ENCODE peak calls at places on chromosomes 2 and 18, in five cellular contexts. One of them, this sample, is unnamed.

GRCh38 chr2:130842770-130843169 is 6.1 kb downstream of the ARHGEF4 start:
- DNase-seq in fibroblast of lung: no peak
- DNase-seq in A549: no peak
- DNase-seq in upper lobe of right lung: no peak
- DNase-seq in upper lobe of left lung: no peak
- DNase-seq in this sample: no peak

GRCh38 chr18:45108754-45109153 is 428.1 kb downstream of the SETBP1 start:
- DNase-seq in fibroblast of lung: no peak
- DNase-seq in A549: no peak
- DNase-seq in upper lobe of right lung: no peak
- DNase-seq in upper lobe of left lung: no peak
- DNase-seq in this sample: no peak

GRCh38 chr2:152730591-152731333 is 12.3 kb downstream of the ARL6IP6 start:
- DNase-seq in fibroblast of lung: peak; percentile 25
- DNase-seq in A549: no peak
- DNase-seq in upper lobe of right lung: no peak
- DNase-seq in upper lobe of left lung: no peak
- DNase-seq in this sample: peak; percentile 52

GRCh38 chr2:114025030-114025429 is 135.1 kb downstream of the ACTR3 start:
- DNase-seq in fibroblast of lung: no peak
- DNase-seq in A549: no peak
- DNase-seq in upper lobe of right lung: no peak
- DNase-seq in upper lobe of left lung: no peak
- DNase-seq in this sample: no peak

GRCh38 chr2:50126845-50127244 is 905.1 kb downstream of the NRXN1 start:
- DNase-seq in fibroblast of lung: no peak
- DNase-seq in A549: no peak
- DNase-seq in upper lobe of right lung: no peak
- DNase-seq in upper lobe of left lung: no peak
- DNase-seq in this sample: no peak

GRCh38 chr2:160329196-160329595 is 129.1 kb upstream of the ITGB6 start:
- DNase-seq in fibroblast of lung: no peak
- DNase-seq in A549: no peak
- DNase-seq in upper lobe of right lung: no peak
- DNase-seq in upper lobe of left lung: no peak
- DNase-seq in this sample: no peak

GRCh38 chr2:50769416-50769815 is 262.5 kb downstream of the NRXN1 start:
- DNase-seq in fibroblast of lung: no peak
- DNase-seq in A549: no peak
- DNase-seq in upper lobe of right lung: no peak
- DNase-seq in upper lobe of left lung: no peak
- DNase-seq in this sample: no peak

GRCh38 chr2:96209011-96209728 is 543 bp upstream of the STARD7 start:
- DNase-seq in fibroblast of lung: no peak
- DNase-seq in A549: no peak
- DNase-seq in upper lobe of right lung: no peak
- DNase-seq in upper lobe of left lung: no peak
- DNase-seq in this sample: no peak

GRCh38 chr2:227320305-227321094 is 4.6 kb upstream of the MFF start:
- DNase-seq in fibroblast of lung: no peak
- DNase-seq in A549: no peak
- DNase-seq in upper lobe of right lung: no peak
- DNase-seq in upper lobe of left lung: peak; percentile 75
- DNase-seq in this sample: peak; percentile 28

GRCh38 chr2:72144412-72144745 is 3.3 kb downstream of the CYP26B1 start:
- DNase-seq in fibroblast of lung: no peak
- DNase-seq in A549: no peak
- DNase-seq in upper lobe of right lung: no peak
- DNase-seq in upper lobe of left lung: no peak
- DNase-seq in this sample: no peak

GRCh38 chr2:72143441-72144356 is 4.0 kb downstream of the CYP26B1 start:
- DNase-seq in fibroblast of lung: no peak
- DNase-seq in A549: no peak
- DNase-seq in upper lobe of right lung: peak; percentile 58
- DNase-seq in upper lobe of left lung: peak; percentile 80
- DNase-seq in this sample: peak; percentile 10

GRCh38 chr2:72146357-72147302 is 1.0 kb downstream of the CYP26B1 start:
- DNase-seq in fibroblast of lung: no peak
- DNase-seq in A549: no peak
- DNase-seq in upper lobe of right lung: peak; percentile 52
- DNase-seq in upper lobe of left lung: peak; percentile 75
- DNase-seq in this sample: peak; percentile 9

GRCh38 chr2:72145658-72146329 is 1.9 kb downstream of the CYP26B1 start:
- DNase-seq in fibroblast of lung: no peak
- DNase-seq in A549: no peak
- DNase-seq in upper lobe of right lung: peak; percentile 20
- DNase-seq in upper lobe of left lung: no peak
- DNase-seq in this sample: no peak

DNA sequence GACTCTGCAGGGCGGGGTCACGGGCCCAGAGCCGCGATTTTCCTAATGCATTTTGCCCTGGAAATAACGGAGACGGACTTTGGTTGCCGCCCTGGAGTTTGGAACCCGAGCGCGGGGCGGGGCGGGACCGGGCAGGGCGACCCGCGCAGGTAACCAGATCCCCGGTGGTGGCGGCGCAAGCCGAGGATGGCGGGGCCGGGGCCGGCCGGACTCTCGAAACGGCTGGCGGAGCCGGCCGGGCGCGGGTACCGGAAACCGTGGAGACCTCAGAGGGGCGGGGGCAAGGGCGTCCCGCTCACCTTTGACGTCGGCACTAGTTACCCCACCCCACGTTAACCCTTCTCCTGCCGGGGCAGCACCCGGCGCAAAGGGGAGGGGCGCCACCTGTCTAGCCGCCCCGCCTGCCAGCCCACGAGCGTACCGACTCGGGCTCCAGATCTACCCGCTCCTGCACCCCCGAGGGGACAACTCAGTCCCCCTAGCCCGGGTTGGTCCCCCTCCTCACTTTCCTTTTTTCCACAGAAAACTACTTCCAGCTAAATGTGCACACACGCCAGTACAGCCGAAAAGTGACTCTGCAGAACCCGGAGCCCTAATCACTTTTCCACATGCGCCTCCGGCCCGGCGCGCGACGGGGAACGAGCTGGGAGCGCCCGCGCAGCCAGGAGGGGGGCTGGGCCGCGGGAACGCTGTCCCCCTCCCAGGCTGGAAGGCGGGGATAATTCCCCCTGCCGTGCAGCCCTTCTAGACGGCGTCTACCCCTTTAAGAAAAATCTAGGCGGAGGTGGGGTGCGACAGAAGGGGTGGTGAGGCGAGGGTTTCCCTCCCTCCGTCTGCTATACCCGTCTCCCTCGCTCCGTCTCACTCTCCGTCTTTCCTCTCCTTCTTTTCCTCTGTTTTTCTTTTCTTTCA is 2.7 kb downstream of the CYP26B1 start:
- DNase-seq in fibroblast of lung: no peak
- DNase-seq in A549: peak; percentile 96
- DNase-seq in upper lobe of right lung: peak; percentile 71
- DNase-seq in upper lobe of left lung: peak; percentile 89
- DNase-seq in this sample: peak; percentile 13
- TF ChIP-seq CTCF in fibroblast of lung: no peak
- TF ChIP-seq CTCF in A549: no peak
- TF ChIP-seq CTCF in upper lobe of right lung: no peak
- TF ChIP-seq CTCF in upper lobe of left lung: no peak
- TF ChIP-seq CTCF in this sample: no peak

GRCh38 chr2:157840568-157841156 is 35.5 kb downstream of the ACVR1 start:
- DNase-seq in fibroblast of lung: peak; percentile 79
- DNase-seq in A549: no peak
- DNase-seq in upper lobe of right lung: peak; percentile 77
- DNase-seq in upper lobe of left lung: peak; percentile 45
- DNase-seq in this sample: no peak
- TF ChIP-seq CTCF in fibroblast of lung: peak; percentile 10
- TF ChIP-seq CTCF in A549: no peak
- TF ChIP-seq CTCF in upper lobe of right lung: no peak
- TF ChIP-seq CTCF in upper lobe of left lung: no peak
- TF ChIP-seq CTCF in this sample: no peak

GRCh38 chr2:208269091-208269490 is 3.0 kb downstream of the PIKFYVE start:
- DNase-seq in fibroblast of lung: no peak
- DNase-seq in A549: peak; percentile 14
- DNase-seq in upper lobe of right lung: no peak
- DNase-seq in upper lobe of left lung: no peak
- DNase-seq in this sample: no peak
- TF ChIP-seq CTCF in fibroblast of lung: peak; percentile 20
- TF ChIP-seq CTCF in A549: no peak
- TF ChIP-seq CTCF in upper lobe of right lung: peak; percentile 19
- TF ChIP-seq CTCF in upper lobe of left lung: no peak
- TF ChIP-seq CTCF in this sample: no peak

GRCh38 chr2:65387017-65387416 is 45.4 kb downstream of the SPRED2 start:
- DNase-seq in fibroblast of lung: no peak
- DNase-seq in A549: no peak
- DNase-seq in upper lobe of right lung: no peak
- DNase-seq in upper lobe of left lung: no peak
- DNase-seq in this sample: no peak
- TF ChIP-seq CTCF in fibroblast of lung: no peak
- TF ChIP-seq CTCF in A549: no peak
- TF ChIP-seq CTCF in upper lobe of right lung: no peak
- TF ChIP-seq CTCF in upper lobe of left lung: no peak
- TF ChIP-seq CTCF in this sample: no peak

GRCh38 chr2:64831977-64832328 is 157.2 kb upstream of the SLC1A4 start:
- DNase-seq in fibroblast of lung: no peak
- DNase-seq in A549: no peak
- DNase-seq in upper lobe of right lung: no peak
- DNase-seq in upper lobe of left lung: no peak
- DNase-seq in this sample: no peak
- TF ChIP-seq CTCF in fibroblast of lung: no peak
- TF ChIP-seq CTCF in A549: peak; percentile 27
- TF ChIP-seq CTCF in upper lobe of right lung: no peak
- TF ChIP-seq CTCF in upper lobe of left lung: no peak
- TF ChIP-seq CTCF in this sample: peak; percentile 43

This sample was measured in natural killer cell.